ENCODE peak calls at places on chromosomes 1 and 21, in seven cellular contexts. X is HuH-7.5; D is C1 segment of cervical spinal cord; C is endothelial cell of umbilical vein; R is NCI-H526 treated with DMSO at 0.1 percent for 48 hours; V is mucosa of gallbladder; M is stimulated activated effector memory CD8-positive, alpha-beta T cell treated with anti-CD3 and anti-CD28 coated beads, Interleukin-12 subunit alpha, Interleukin-12 subunit beta, amount 100 ng/mL, for 72 hours. A is an unnamed sample.

GRCh38 chr1:229624906-229625871 is 733 bp downstream of the TAF5L start:
- DNase-seq in X (peak), D (no peak), C (peak), R (peak), V (peak), M (peak), A (peak)

GRCh38 chr1:47545912-47546483 is 108.2 kb downstream of the FOXD2 start:
- DNase-seq in X (no peak), D (no peak), C (no peak), R (no peak), V (no peak), M (no peak), A (no peak)

GRCh38 chr1:241675983-241676382 is 23.9 kb downstream of the WDR64 start:
- DNase-seq in X (no peak), D (no peak), C (no peak), R (no peak), V (no peak), M (no peak), A (no peak)

GRCh38 chr1:200917291-200917817 is 22.7 kb downstream of the INAVA start:
- DNase-seq in X (peak), D (no peak), C (no peak), R (no peak), V (no peak), M (no peak), A (no peak)

GRCh38 chr1:116075981-116076380 is 35.2 kb upstream of the MAB21L3 start:
- DNase-seq in X (no peak), D (no peak), C (no peak), R (no peak), V (no peak), M (no peak), A (no peak)

GRCh38 chr1:202234331-202235002 is 40.9 kb downstream of the LGR6 start:
- DNase-seq in X (no peak), D (no peak), C (no peak), R (no peak), V (no peak), M (no peak), A (no peak)

GRCh38 chr1:179828554-179829110 is 49.0 kb downstream of the TOR1AIP2 start:
- DNase-seq in X (no peak), D (no peak), C (no peak), R (no peak), V (no peak), M (no peak), A (no peak)

GRCh38 chr1:151760597-151761385 is 2.5 kb downstream of the MRPL9 start:
- DNase-seq in X (no peak), D (no peak), C (no peak), R (no peak), V (no peak), M (no peak), A (no peak)

GRCh38 chr1:218585565-218586184 is 240.5 kb downstream of the TGFB2 start:
- DNase-seq in X (peak), D (no peak), C (peak), R (no peak), V (peak), M (no peak), A (no peak)

GRCh38 chr1:51237714-51238403 is 1.8 kb downstream of the RNF11 start:
- DNase-seq in X (no peak), D (no peak), C (peak), R (no peak), V (no peak), M (no peak), A (no peak)

GRCh38 chr1:84298688-84299535 is 2.6 kb upstream of the SAMD13 start:
- DNase-seq in X (peak), D (peak), C (peak), R (peak), V (peak), M (peak), A (peak)

GRCh38 chr1:198937231-198938031 is 298.6 kb downstream of the PTPRC start:
- DNase-seq in X (peak), D (peak), C (peak), R (peak), V (peak), M (peak), A (peak)

GRCh38 chr1:55053265-55053954 is 14.1 kb downstream of the PCSK9 start:
- DNase-seq in X (peak), D (no peak), C (no peak), R (no peak), V (no peak), M (no peak), A (no peak)

GRCh38 chr1:232621050-232621449 is 8.9 kb downstream of the SIPA1L2 start:
- DNase-seq in X (no peak), D (no peak), C (no peak), R (no peak), V (no peak), M (no peak), A (no peak)

GRCh38 chr1:178532392-178532791 is 19.5 kb downstream of the TEX35 start:
- DNase-seq in X (peak), D (peak), C (peak), R (peak), V (peak), M (peak), A (peak)

GRCh38 chr1:183021405-183022201 is 1.6 kb upstream of the LAMC1 start:
- DNase-seq in X (no peak), D (no peak), C (no peak), R (no peak), V (no peak), M (no peak), A (no peak)

GRCh38 chr1:98053471-98054366 is 132.9 kb upstream of the DPYD start:
- DNase-seq in X (peak), D (no peak), C (peak), R (peak), V (peak), M (peak), A (peak)

GRCh38 chr21:17612023-17612564 is 607 bp downstream of the BTG3 start:
- DNase-seq in X (peak), D (no peak), C (no peak), R (no peak), V (peak), M (no peak), A (peak)

GRCh38 chr1:229150518-229150917 is 120.4 kb upstream of the RAB4A start:
- DNase-seq in X (no peak), D (no peak), C (no peak), R (no peak), V (no peak), M (no peak), A (no peak)

GRCh38 chr1:90725961-90726715 is 9.0 kb upstream of the BARHL2 start:
- DNase-seq in X (no peak), D (no peak), C (no peak), R (no peak), V (no peak), M (no peak), A (no peak)

GRCh38 chr1:220320709-220321108 is 48.5 kb upstream of the RAB3GAP2 start:
- DNase-seq in X (no peak), D (no peak), C (no peak), R (no peak), V (no peak), M (no peak), A (no peak)

GRCh38 chr1:22208265-22208972 is 65.5 kb upstream of the WNT4 start:
- DNase-seq in X (no peak), D (no peak), C (no peak), R (no peak), V (no peak), M (no peak), A (no peak)

GRCh38 chr1:198717510-198717909 is 78.7 kb downstream of the PTPRC start:
- DNase-seq in X (no peak), D (no peak), C (no peak), R (no peak), V (no peak), M (no peak), A (no peak)

GRCh38 chr1:93288558-93288957 is 57.1 kb upstream of the DR1 start:
- DNase-seq in X (no peak), D (no peak), C (no peak), R (no peak), V (no peak), M (no peak), A (peak)

GRCh38 chr1:176073524-176074157 is 133.4 kb downstream of the COP1 start:
- DNase-seq in X (no peak), D (no peak), C (peak), R (peak), V (peak), M (no peak), A (peak)

GRCh38 chr1:169130683-169131082 is 24.2 kb downstream of the ATP1B1 start:
- DNase-seq in X (no peak), D (no peak), C (no peak), R (no peak), V (no peak), M (no peak), A (no peak)

GRCh38 chr1:197944485-197944884 is 27.3 kb downstream of the LHX9 start:
- DNase-seq in X (no peak), D (no peak), C (no peak), R (no peak), V (no peak), M (no peak), A (no peak)

A was measured in T47D.